ENCODE peak calls at places on chromosomes 2 and 18, in six cellular contexts. E is Panc1, O is OCI-LY7, J is Right ventricle myocardium superior, L is AG08395, D is thoracic aorta. M is an unnamed sample.

GRCh38 chr2:99448556-99448955 is 41.3 kb downstream of the REV1 start:
- DNase-seq in E (no peak), O (no peak), J (no peak), L (peak; percentile 23), D (no peak), M (no peak)

GRCh38 chr2:105102963-105103421 is 65.1 kb downstream of the MRPS9 start:
- DNase-seq in E (no peak), O (no peak), J (no peak), L (peak; percentile 48), D (no peak), M (no peak)

GRCh38 chr2:113754989-113755689 is 1.3 kb downstream of the SLC35F5 start:
- DNase-seq in E (no peak), O (peak; percentile 14), J (no peak), L (peak; percentile 2), D (no peak), M (no peak)

GRCh38 chr2:101697794-101698418 is 399 bp downstream of the MAP4K4 start:
- DNase-seq in E (no peak), O (peak; percentile 45), J (no peak), L (no peak), D (no peak), M (no peak)

GRCh38 chr2:176553685-176554106 is 284.5 kb downstream of the MTX2 start:
- DNase-seq in E (peak; percentile 22), O (peak; percentile 15), J (peak; percentile 81), L (peak; percentile 55), D (no peak), M (no peak)

GRCh38 chr2:54557601-54558187 is 101.6 kb downstream of the SPTBN1 start:
- DNase-seq in E (no peak), O (peak; percentile 81), J (peak; percentile 74), L (peak; percentile 25), D (no peak), M (no peak)

GRCh38 chr2:6665093-6665721 is 200.5 kb downstream of the CMPK2 start:
- DNase-seq in E (no peak), O (no peak), J (no peak), L (no peak), D (no peak), M (no peak)

GRCh38 chr2:238435752-238436096 is 9.0 kb downstream of the ASB1 start:
- DNase-seq in E (no peak), O (no peak), J (no peak), L (no peak), D (no peak), M (no peak)

GRCh38 chr2:136246086-136246669 is 128.2 kb upstream of the CXCR4 start:
- DNase-seq in E (no peak), O (peak; percentile 72), J (peak; percentile 64), L (no peak), D (no peak), M (no peak)

GRCh38 chr2:143068094-143068890 is 60.9 kb upstream of the ARHGAP15 start:
- DNase-seq in E (no peak), O (peak; percentile 5), J (no peak), L (no peak), D (no peak), M (no peak)

GRCh38 chr18:21255211-21255610 is 13.2 kb downstream of the GREB1L start:
- DNase-seq in E (no peak), O (no peak), J (no peak), L (no peak), D (no peak), M (no peak)

GRCh38 chr2:233813236-233814062 is 35.3 kb downstream of the MROH2A start:
- DNase-seq in E (no peak), O (no peak), J (no peak), L (no peak), D (no peak), M (no peak)

GRCh38 chr2:27353762-27354596 is 2.6 kb downstream of the GTF3C2 start:
- DNase-seq in E (no peak), O (no peak), J (no peak), L (no peak), D (no peak), M (no peak)

GRCh38 chr18:1578505-1578904 is 673.8 kb downstream of the ADCYAP1 start:
- DNase-seq in E (no peak), O (no peak), J (no peak), L (no peak), D (no peak), M (no peak)

GRCh38 chr2:188367164-188367563 is 75.5 kb downstream of the GULP1 start:
- DNase-seq in E (no peak), O (no peak), J (no peak), L (no peak), D (no peak), M (no peak)

GRCh38 chr2:46914578-46915230 is 902 bp downstream of the MCFD2 start:
- DNase-seq in E (no peak), O (no peak), J (no peak), L (no peak), D (no peak), M (no peak)

GRCh38 chr18:59802031-59802430 is 97.8 kb upstream of the PMAIP1 start:
- DNase-seq in E (no peak), O (no peak), J (no peak), L (no peak), D (no peak), M (no peak)

GRCh38 chr2:72694715-72695496 is 130.9 kb downstream of the EXOC6B start:
- DNase-seq in E (no peak), O (no peak), J (peak; percentile 73), L (peak; percentile 13), D (no peak), M (no peak)